ENCODE peak calls at places on chromosomes 13 and 19, in eight cellular contexts. N is CD8-positive, alpha-beta T cell; U is endothelial cell; M is heart right ventricle; L is PC-9; D is B cell; B is mucosa of descending colon; K is dorsolateral prefrontal cortex. C is an unnamed sample.
A peak's percentile ranks its signal among the peaks of the same experiment; 100 is the strongest.

GRCh38 chr13:114032121-114032799 is 58.4 kb upstream of the C13orf46 start:
- DNase-seq in D (no peak), L (no peak), K (no peak), U (no peak), M (no peak), B (no peak), N (no peak), C (no peak)

GRCh38 chr19:16400911-16401675 is 70.7 kb downstream of the EPS15L1 start:
- DNase-seq in U (no peak), N (no peak), D (no peak), M (no peak), L (no peak), K (peak; percentile 90), B (no peak), C (no peak)

GRCh38 chr13:72112216-72112615 is 245.2 kb upstream of the DACH1 start:
- DNase-seq in K (no peak), M (no peak), N (no peak), B (no peak), L (no peak), D (no peak), U (no peak), C (no peak)

GRCh38 chr19:41373993-41374392 is 2.3 kb upstream of the TMEM91 start:
- DNase-seq in M (peak; percentile 89), L (no peak), D (no peak), B (peak; percentile 81), N (no peak), K (peak; percentile 76), U (no peak), C (no peak)

GRCh38 chr13:39688699-39689405 is 33.4 kb downstream of the COG6 start:
- DNase-seq in D (no peak), L (no peak), B (no peak), K (no peak), M (no peak), U (no peak), N (no peak), C (peak; percentile 12)

GRCh38 chr19:28521169-28521568 is 691.8 kb downstream of the UQCRFS1 start:
- DNase-seq in B (no peak), L (no peak), N (no peak), D (no peak), U (no peak), K (no peak), M (no peak), C (no peak)

GRCh38 chr19:3961007-3961406 is 9.9 kb downstream of the DAPK3 start:
- DNase-seq in D (no peak), L (no peak), K (no peak), B (no peak), U (no peak), M (no peak), N (no peak), C (no peak)

GRCh38 chr13:65532231-65532630 is 1697.9 kb downstream of the PCDH9 start:
- DNase-seq in N (no peak), M (no peak), U (no peak), L (no peak), K (no peak), B (no peak), D (no peak), C (no peak)

GRCh38 chr13:38713046-38713445 is 26.2 kb downstream of the FREM2 start:
- DNase-seq in L (no peak), B (no peak), M (no peak), K (no peak), N (no peak), U (no peak), D (no peak), C (no peak)

GRCh38 chr13:20127563-20128458 is 33.0 kb downstream of the GJA3 start:
- DNase-seq in L (peak; percentile 57), D (peak; percentile 67), N (peak; percentile 37), B (peak; percentile 80), K (peak; percentile 31), M (peak; percentile 78), U (peak; percentile 51), C (peak; percentile 68)

GRCh38 chr13:48636550-48636949 is 17.2 kb upstream of the CYSLTR2 start:
- DNase-seq in N (no peak), D (no peak), M (no peak), U (no peak), K (no peak), B (no peak), L (no peak), C (no peak)

GRCh38 chr13:80428344-80429096 is 87.6 kb upstream of the SPRY2 start:
- DNase-seq in M (no peak), D (no peak), N (no peak), U (no peak), K (no peak), B (no peak), L (no peak), C (no peak)

GRCh38 chr19:6048348-6048747 is 62.0 kb downstream of the RFX2 start:
- DNase-seq in D (no peak), U (no peak), N (no peak), K (no peak), M (no peak), B (no peak), L (no peak), C (no peak)

GRCh38 chr19:6048808-6049405 is 61.4 kb downstream of the RFX2 start:
- DNase-seq in N (peak; percentile 79), B (peak; percentile 84), U (peak; percentile 78), M (peak; percentile 74), D (peak; percentile 90), L (peak; percentile 57), K (peak; percentile 73), C (peak; percentile 92)

GRCh38 chr19:6045108-6045507 is 65.2 kb downstream of the RFX2 start:
- DNase-seq in N (no peak), K (no peak), U (no peak), B (no peak), D (no peak), M (no peak), L (no peak), C (no peak)

GRCh38 chr19:6047256-6047655 is 63.0 kb downstream of the RFX2 start:
- DNase-seq in K (no peak), D (no peak), U (no peak), L (no peak), N (no peak), B (no peak), M (no peak), C (no peak)

DNA sequence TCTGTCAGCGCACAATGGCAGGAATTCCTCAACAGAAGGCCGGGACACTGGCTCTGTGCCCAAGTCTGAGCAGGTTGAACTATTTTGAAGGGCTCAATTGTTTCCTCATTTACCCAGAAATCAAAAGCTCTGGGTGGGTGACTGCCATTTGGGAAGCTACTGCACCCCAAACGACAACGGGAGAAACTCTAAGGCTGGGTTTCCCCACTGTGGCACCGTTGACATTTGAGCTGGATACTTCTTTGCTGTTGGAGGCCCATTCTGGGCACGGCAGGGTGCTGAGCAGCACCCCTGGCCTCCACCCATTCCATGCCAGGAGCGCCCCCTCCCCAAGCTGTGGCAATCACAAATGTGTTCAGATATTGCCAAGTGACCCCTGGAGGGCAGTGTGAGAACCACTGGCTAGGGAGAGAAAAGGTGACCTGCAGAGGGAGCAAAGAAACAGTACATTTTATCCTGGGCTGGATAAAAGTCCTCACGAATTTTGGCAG is 62.5 kb downstream of the RFX2 start:
- DNase-seq in N (no peak), M (no peak), D (no peak), L (no peak), U (peak; percentile 67), B (no peak), K (no peak), C (peak; percentile 65)
- TF ChIP-seq CTCF in N (no peak), M (peak; percentile 53), D (no peak), L (peak; percentile 67), U (peak; percentile 69), B (no peak), K (peak; percentile 26), C (peak; percentile 53)

GRCh38 chr13:51803422-51804294 is at the start of gene DHRS12:
- DNase-seq in K (peak; percentile 88), D (peak; percentile 94), M (peak; percentile 93), U (peak; percentile 74), N (peak; percentile 92), L (peak; percentile 60), B (peak; percentile 95), C (peak; percentile 93)
- TF ChIP-seq CTCF in K (peak; percentile 4), D (no peak), M (peak; percentile 14), U (no peak), N (no peak), L (no peak), B (no peak), C (peak; percentile 12)

DNA sequence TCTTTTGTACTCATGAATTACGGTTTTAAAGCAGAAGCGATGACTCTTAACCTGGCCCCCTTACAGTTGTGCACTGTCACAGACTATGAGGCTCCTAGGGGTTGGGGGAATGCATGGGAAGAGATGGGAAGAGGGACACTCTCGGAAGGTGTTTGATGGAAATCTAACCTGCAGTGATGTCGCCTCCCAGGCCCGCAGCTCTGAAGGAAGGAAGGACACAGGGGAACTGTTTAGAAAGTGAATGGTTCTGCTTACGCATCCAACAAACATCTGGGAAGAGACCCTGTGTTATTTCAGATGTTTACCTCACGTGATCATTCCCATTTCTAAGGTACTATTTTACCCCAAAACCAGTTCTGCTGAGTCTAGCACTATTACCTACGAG is 48.0 kb upstream of the SLC7A9 start:
- DNase-seq in L (no peak), B (no peak), U (no peak), N (no peak), M (no peak), D (no peak), K (no peak), C (no peak)
- TF ChIP-seq CTCF in L (no peak), B (no peak), U (no peak), N (no peak), M (no peak), D (no peak), K (no peak), C (no peak)

DNA sequence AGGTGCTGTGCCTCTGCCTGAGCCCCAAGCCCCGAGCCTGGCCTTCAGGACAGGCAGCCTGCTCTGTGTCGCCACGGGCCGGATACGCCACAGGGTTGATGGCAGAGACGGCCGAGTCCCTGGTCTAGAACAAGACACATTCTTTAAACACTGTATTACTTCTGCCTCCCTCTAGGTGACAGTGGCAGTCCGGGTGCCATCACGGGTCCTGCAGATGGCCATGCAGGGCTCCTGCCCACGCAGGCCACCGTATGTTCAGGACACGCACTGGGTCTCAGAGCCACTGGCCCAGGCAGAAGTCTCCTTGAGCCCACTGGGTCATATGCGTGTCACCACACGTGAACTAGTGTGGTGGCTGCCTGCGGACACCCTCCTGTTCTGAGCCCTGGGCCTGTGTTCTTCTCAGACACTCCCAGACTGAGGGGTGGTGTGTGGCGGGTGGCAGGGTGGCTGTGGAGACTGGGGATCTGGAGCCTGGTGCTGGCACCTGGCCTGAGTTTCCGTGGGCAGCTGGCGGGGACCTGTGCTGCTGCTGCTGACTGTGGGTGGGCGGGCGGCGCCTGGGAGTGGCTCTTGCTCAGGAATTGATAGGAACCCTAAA is 4.4 kb downstream of the PLEKHJ1 start:
- DNase-seq in D (no peak), B (no peak), L (no peak), K (peak; percentile 22), U (no peak), N (no peak), M (no peak), C (no peak)
- TF ChIP-seq CTCF in D (no peak), B (no peak), L (no peak), K (no peak), U (no peak), N (no peak), M (no peak), C (peak; percentile 3)

DNA sequence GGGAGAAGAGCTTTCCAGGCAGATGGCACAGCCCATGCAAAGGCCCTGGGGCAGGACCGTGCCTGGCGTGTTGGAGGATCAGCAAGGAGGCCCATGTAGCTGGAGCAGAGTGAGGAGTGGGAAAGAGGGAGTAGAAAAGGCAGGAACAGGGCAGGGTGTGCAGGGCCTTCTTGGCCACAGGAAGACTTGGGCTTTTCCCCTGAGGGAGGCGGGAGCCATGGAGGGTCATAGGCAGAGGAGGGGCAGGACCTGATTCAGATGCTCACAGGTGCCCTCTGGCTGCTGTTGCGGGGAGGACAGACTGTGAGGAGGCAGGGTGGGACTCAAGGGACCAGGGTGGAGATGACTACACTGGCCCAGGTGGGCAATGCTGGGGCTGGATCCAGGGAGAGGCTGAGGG is 13.8 kb upstream of the PTPRS start:
- DNase-seq in D (no peak), N (no peak), L (no peak), K (no peak), M (no peak), B (no peak), U (peak; percentile 28), C (peak; percentile 55)
- TF ChIP-seq CTCF in D (no peak), N (no peak), L (peak; percentile 42), K (no peak), M (no peak), B (no peak), U (peak; percentile 32), C (peak; percentile 51)